ENCODE peak calls at places on chromosomes 16 and 17, in seven cellular contexts. G, P, T, D, A, I and H are unnamed samples.

GRCh38 chr17:5545051-5545987 is 39.0 kb downstream of the NLRP1 start:
- DNase-seq in G (no peak), P (no peak), T (no peak), D (no peak), A (no peak), I (no peak), H (peak)

GRCh38 chr17:34356194-34356593 is at the start of gene CCL13:
- DNase-seq in G (peak), P (no peak), T (no peak), D (no peak), A (no peak), I (no peak), H (no peak)

GRCh38 chr17:72122668-72123495 is 2.1 kb downstream of the SOX9 start:
- DNase-seq in G (no peak), P (no peak), T (peak), D (peak), A (no peak), I (peak), H (no peak)

GRCh38 chr17:6497496-6498221 is 53.4 kb downstream of the PIMREG start:
- DNase-seq in G (no peak), P (no peak), T (no peak), D (no peak), A (no peak), I (no peak), H (peak)

GRCh38 chr17:44523672-44523972 is 20.4 kb upstream of the GPATCH8 start:
- DNase-seq in G (no peak), P (no peak), T (no peak), D (no peak), A (no peak), I (no peak), H (no peak)

GRCh38 chr17:67606471-67606870 is 111.3 kb upstream of the NOL11 start:
- DNase-seq in G (peak), P (no peak), T (peak), D (peak), A (no peak), I (no peak), H (peak)

GRCh38 chr17:4247361-4247980 is 16.3 kb downstream of the ANKFY1 start:
- DNase-seq in G (no peak), P (no peak), T (no peak), D (no peak), A (no peak), I (no peak), H (no peak)

GRCh38 chr16:2039286-2040030 is 8.2 kb downstream of the NTHL1 start:
- DNase-seq in G (peak), P (peak), T (peak), D (peak), A (peak), I (no peak), H (no peak)

GRCh38 chr16:8716592-8716991 is 42.2 kb downstream of the ABAT start:
- DNase-seq in G (no peak), P (no peak), T (no peak), D (no peak), A (no peak), I (no peak), H (no peak)